ENCODE peak calls at places on chromosomes 2 and 18, in five cellular contexts. Q is upper lobe of right lung, J is astrocyte of the spinal cord, C is A549, H is endodermal cell. A is an unnamed sample.

GRCh38 chr2:30408961-30409387 is 38.1 kb upstream of the LCLAT1 start:
- DNase-seq in Q (no peak), J (peak), H (no peak), C (peak), A (no peak)

GRCh38 chr2:237859533-237860272 is at the start of gene RAMP1:
- DNase-seq in J (no peak), H (peak), Q (peak), C (no peak), A (peak)

GRCh38 chr2:28048341-28048740 is 157.8 kb downstream of the BABAM2 start:
- DNase-seq in H (no peak), Q (no peak), C (no peak), J (peak), A (no peak)

GRCh38 chr2:233466991-233467603 is 99.5 kb downstream of the USP40 start:
- DNase-seq in C (no peak), Q (peak), H (no peak), J (no peak), A (no peak)

GRCh38 chr18:55439036-55439435 is 149.0 kb downstream of the TCF4 start:
- DNase-seq in J (no peak), C (no peak), H (peak), Q (no peak), A (no peak)

GRCh38 chr2:241218131-241219029 is 29.9 kb downstream of the ANO7 start:
- DNase-seq in C (peak), J (no peak), Q (peak), H (peak), A (peak)

GRCh38 chr2:125491663-125492062 is 1164.3 kb upstream of the GYPC start:
- DNase-seq in H (no peak), C (no peak), Q (no peak), J (no peak), A (no peak)

GRCh38 chr18:72375628-72376027 is 168.5 kb downstream of the CBLN2 start:
- DNase-seq in H (no peak), J (peak), C (no peak), Q (no peak), A (no peak)

GRCh38 chr2:209790066-209790728 is 18.6 kb downstream of the UNC80 start:
- DNase-seq in C (no peak), Q (no peak), J (no peak), H (no peak), A (no peak)

GRCh38 chr2:159939946-159940345 is 122.5 kb downstream of the PLA2R1 start:
- DNase-seq in C (peak), H (no peak), Q (no peak), J (peak), A (peak)

GRCh38 chr18:23689616-23690504 is 607 bp downstream of the LAMA3 start:
- DNase-seq in C (peak), Q (peak), J (no peak), H (peak), A (peak)

GRCh38 chr2:86562485-86562890 is 755 bp downstream of the CHMP3 start:
- DNase-seq in H (no peak), Q (no peak), C (no peak), J (no peak), A (no peak)

GRCh38 chr2:89833116-89833779 is 1141.8 kb downstream of the RPIA start:
- DNase-seq in H (no peak), J (no peak), C (peak), Q (no peak), A (no peak)

GRCh38 chr2:2830576-2830975 is 499.5 kb upstream of the MYT1L start:
- DNase-seq in J (no peak), C (no peak), H (peak), Q (peak), A (no peak)

GRCh38 chr2:162574615-162575452 is 230.9 kb downstream of the GCA start:
- DNase-seq in C (peak), J (no peak), H (no peak), Q (no peak), A (no peak)

GRCh38 chr2:31382452-31383120 is 32.0 kb downstream of the XDH start:
- DNase-seq in H (peak), C (peak), J (peak), Q (no peak), A (no peak)

GRCh38 chr2:173953047-173953424 is 12.1 kb downstream of the SP3 start:
- DNase-seq in C (no peak), Q (no peak), J (no peak), H (no peak), A (no peak)

GRCh38 chr2:74947703-74948102 is 10.7 kb upstream of the POLE4 start:
- DNase-seq in H (peak), C (no peak), Q (no peak), J (no peak), A (no peak)

GRCh38 chr2:8583400-8584173 is 98.3 kb upstream of the ID2 start:
- DNase-seq in J (peak), H (peak), Q (peak), C (peak), A (peak)

GRCh38 chr2:130749641-130750040 is 5.7 kb upstream of the AMER3 start:
- DNase-seq in H (no peak), Q (no peak), J (no peak), C (no peak), A (no peak)

GRCh38 chr2:67267238-67267637 is 129.9 kb upstream of the ETAA1 start:
- DNase-seq in J (no peak), H (no peak), C (no peak), Q (no peak), A (no peak)

GRCh38 chr2:166405569-166405926 is 29.8 kb upstream of the SCN9A start:
- DNase-seq in H (no peak), Q (no peak), C (no peak), J (no peak), A (no peak)

GRCh38 chr2:231423176-231423575 is 27.7 kb downstream of the B3GNT7 start:
- DNase-seq in C (no peak), Q (no peak), H (no peak), J (no peak), A (no peak)

GRCh38 chr2:22420076-22420475 is 964.9 kb upstream of the KLHL29 start:
- DNase-seq in J (no peak), H (no peak), C (no peak), Q (no peak), A (no peak)

GRCh38 chr2:120436885-120437603 is 91.1 kb downstream of the INHBB start:
- DNase-seq in Q (no peak), J (peak), H (peak), C (peak), A (peak)
- TF ChIP-seq CTCF in Q (peak), J (peak), H (peak), C (peak), A (peak)

GRCh38 chr2:217539126-217539525 is 463.7 kb downstream of the TNS1 start:
- DNase-seq in Q (no peak), H (no peak), J (no peak), C (no peak), A (no peak)
- TF ChIP-seq CTCF in Q (no peak), H (no peak), J (no peak), C (no peak), A (no peak)

DNA sequence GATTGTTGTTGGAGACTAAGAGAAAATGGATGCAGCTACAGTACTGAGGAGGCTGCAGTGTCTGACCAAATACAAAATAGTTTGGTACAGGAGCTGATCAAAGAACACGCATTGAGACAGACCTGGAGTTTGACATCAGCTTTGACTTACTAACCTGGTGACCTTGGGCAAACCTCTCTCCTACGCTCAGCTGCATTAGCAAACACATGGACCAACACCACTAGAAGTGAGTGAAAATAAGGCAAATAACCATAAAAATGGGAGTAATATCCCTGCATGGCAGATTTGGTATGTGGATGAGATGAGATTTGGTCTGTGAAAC is 126.5 kb downstream of the LPIN1 start:
- DNase-seq in Q (no peak), C (no peak), J (no peak), H (no peak), A (no peak)
- TF ChIP-seq CTCF in Q (no peak), C (no peak), J (no peak), H (no peak), A (no peak)

GRCh38 chr18:48667276-48668254 is 128.7 kb downstream of the CTIF start:
- DNase-seq in C (peak), H (peak), J (peak), Q (peak), A (no peak)

GRCh38 chr18:48666613-48667012 is 127.8 kb downstream of the CTIF start:
- DNase-seq in H (no peak), Q (peak), C (no peak), J (no peak), A (no peak)

GRCh38 chr18:48669991-48670750 is 131.3 kb downstream of the CTIF start:
- DNase-seq in Q (peak), J (no peak), H (no peak), C (no peak), A (no peak)

GRCh38 chr18:48669180-48669675 is 130.4 kb downstream of the CTIF start:
- DNase-seq in J (no peak), Q (no peak), H (no peak), C (no peak), A (no peak)

DNA sequence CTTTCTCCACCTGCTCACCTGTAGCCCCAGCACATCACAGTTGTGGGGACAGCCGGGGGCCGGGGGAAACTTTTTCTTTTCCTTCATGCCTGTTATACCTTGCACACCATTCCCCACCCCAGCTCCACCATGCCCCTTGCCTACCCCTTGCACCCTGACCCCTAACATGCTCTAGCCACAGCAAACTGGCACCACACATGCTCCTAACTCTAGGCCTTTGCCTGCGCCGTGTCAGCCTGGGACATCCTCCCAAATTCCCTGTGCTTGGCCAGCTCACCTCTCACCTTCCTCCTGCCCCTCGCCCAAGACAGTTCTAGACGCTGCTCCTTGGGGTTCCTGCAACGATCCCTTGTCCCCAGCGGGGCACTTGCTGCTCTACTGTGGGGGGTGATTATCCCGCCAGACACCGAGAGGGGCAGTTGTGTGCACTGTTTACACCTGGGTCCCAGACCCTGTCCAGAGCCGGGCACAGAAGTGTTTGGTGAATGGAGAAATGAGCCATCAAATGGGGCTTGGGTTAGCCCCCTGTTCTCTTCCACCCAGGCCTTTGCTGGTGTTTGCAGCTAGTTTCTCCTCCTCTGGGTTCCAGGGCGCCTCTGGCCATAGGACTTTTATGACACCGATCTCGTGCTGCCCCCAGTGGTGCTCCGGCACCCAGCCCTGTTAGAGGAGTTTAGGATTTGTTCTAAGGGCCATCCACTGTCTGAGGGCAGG is 129.8 kb downstream of the CTIF start:
- DNase-seq in H (no peak), J (no peak), Q (peak), C (no peak), A (no peak)
- TF ChIP-seq CTCF in H (peak), J (peak), Q (no peak), C (no peak), A (no peak)

DNA sequence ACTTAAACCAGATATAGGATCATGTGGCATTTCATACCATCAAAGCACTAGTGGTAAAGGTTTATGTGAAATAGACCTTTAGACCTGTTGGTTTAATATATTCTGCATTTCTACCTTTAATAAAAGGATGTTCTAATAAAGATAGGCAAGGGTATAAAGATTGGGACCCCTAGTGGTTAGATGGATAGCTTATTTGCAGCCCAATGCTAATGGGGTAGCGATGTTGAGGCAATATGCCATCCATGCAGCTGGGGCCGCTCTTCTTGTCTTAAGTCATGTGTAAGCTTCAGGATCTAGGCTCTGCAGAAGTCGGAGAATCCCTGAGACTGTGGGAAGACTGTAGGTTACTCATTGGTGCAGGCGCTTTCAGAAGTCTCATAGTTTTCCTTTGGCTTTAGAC is 114.9 kb downstream of the ICOS start:
- DNase-seq in J (no peak), H (peak), Q (no peak), C (peak), A (no peak)
- TF ChIP-seq CTCF in J (peak), H (peak), Q (peak), C (no peak), A (peak)

GRCh38 chr2:120670771-120671480 is 64.7 kb upstream of the GLI2 start:
- DNase-seq in C (no peak), J (no peak), H (no peak), Q (no peak), A (no peak)
- TF ChIP-seq CTCF in C (no peak), J (no peak), H (no peak), Q (no peak), A (no peak)

GRCh38 chr18:41938445-41938844 is 16.6 kb upstream of the PIK3C3 start:
- DNase-seq in H (no peak), Q (no peak), J (peak), C (peak), A (no peak)
- TF ChIP-seq CTCF in H (peak), Q (no peak), J (peak), C (no peak), A (no peak)